ENCODE peak calls at places on chromosomes 7 and 10, in nine cellular contexts. One of them, this sample, is unnamed.

GRCh38 chr10:126569513-126570447 is 100.7 kb downstream of the C10orf90 start:
- DNase-seq in K562: no peak
- DNase-seq in esophagus muscularis mucosa: no peak
- DNase-seq in transverse colon: no peak
- DNase-seq in upper lobe of left lung: no peak
- DNase-seq in HepG2: peak; percentile 5
- DNase-seq in sigmoid colon: no peak
- DNase-seq in GM12878: no peak
- DNase-seq in stomach: no peak
- DNase-seq in this sample: no peak

GRCh38 chr10:117555863-117556262 is 13.3 kb downstream of the EMX2 start:
- DNase-seq in K562: no peak
- DNase-seq in esophagus muscularis mucosa: no peak
- DNase-seq in transverse colon: no peak
- DNase-seq in upper lobe of left lung: no peak
- DNase-seq in HepG2: no peak
- DNase-seq in sigmoid colon: no peak
- DNase-seq in GM12878: no peak
- DNase-seq in stomach: no peak
- DNase-seq in this sample: no peak

GRCh38 chr10:30857803-30858202 is 173.9 kb downstream of the ZNF438 start:
- DNase-seq in K562: no peak
- DNase-seq in esophagus muscularis mucosa: peak; percentile 95
- DNase-seq in transverse colon: peak; percentile 28
- DNase-seq in upper lobe of left lung: peak; percentile 32
- DNase-seq in HepG2: no peak
- DNase-seq in sigmoid colon: peak; percentile 95
- DNase-seq in GM12878: no peak
- DNase-seq in stomach: no peak
- DNase-seq in this sample: peak; percentile 88

GRCh38 chr10:29329420-29329819 is 40.5 kb downstream of the LYZL1 start:
- DNase-seq in K562: no peak
- DNase-seq in esophagus muscularis mucosa: no peak
- DNase-seq in transverse colon: no peak
- DNase-seq in upper lobe of left lung: peak; percentile 34
- DNase-seq in HepG2: peak; percentile 54
- DNase-seq in sigmoid colon: no peak
- DNase-seq in GM12878: no peak
- DNase-seq in stomach: no peak
- DNase-seq in this sample: no peak

GRCh38 chr10:79425074-79425532 is 20.3 kb downstream of the ZCCHC24 start:
- DNase-seq in K562: no peak
- DNase-seq in esophagus muscularis mucosa: no peak
- DNase-seq in transverse colon: no peak
- DNase-seq in upper lobe of left lung: no peak
- DNase-seq in HepG2: no peak
- DNase-seq in sigmoid colon: peak; percentile 69
- DNase-seq in GM12878: no peak
- DNase-seq in stomach: no peak
- DNase-seq in this sample: no peak

GRCh38 chr10:22932626-22933370 is 4.9 kb downstream of the ARMC3 start:
- DNase-seq in K562: no peak
- DNase-seq in esophagus muscularis mucosa: no peak
- DNase-seq in transverse colon: no peak
- DNase-seq in upper lobe of left lung: no peak
- DNase-seq in HepG2: no peak
- DNase-seq in sigmoid colon: no peak
- DNase-seq in GM12878: no peak
- DNase-seq in stomach: no peak
- DNase-seq in this sample: no peak

GRCh38 chr7:7354674-7355073 is 172.3 kb downstream of the C1GALT1 start:
- DNase-seq in K562: no peak
- DNase-seq in esophagus muscularis mucosa: no peak
- DNase-seq in transverse colon: no peak
- DNase-seq in upper lobe of left lung: no peak
- DNase-seq in HepG2: no peak
- DNase-seq in sigmoid colon: no peak
- DNase-seq in GM12878: no peak
- DNase-seq in stomach: no peak
- DNase-seq in this sample: no peak

GRCh38 chr7:17038160-17038782 is 156.5 kb upstream of the AGR3 start:
- DNase-seq in K562: no peak
- DNase-seq in esophagus muscularis mucosa: no peak
- DNase-seq in transverse colon: no peak
- DNase-seq in upper lobe of left lung: no peak
- DNase-seq in HepG2: peak; percentile 5
- DNase-seq in sigmoid colon: no peak
- DNase-seq in GM12878: no peak
- DNase-seq in stomach: no peak
- DNase-seq in this sample: no peak

DNA sequence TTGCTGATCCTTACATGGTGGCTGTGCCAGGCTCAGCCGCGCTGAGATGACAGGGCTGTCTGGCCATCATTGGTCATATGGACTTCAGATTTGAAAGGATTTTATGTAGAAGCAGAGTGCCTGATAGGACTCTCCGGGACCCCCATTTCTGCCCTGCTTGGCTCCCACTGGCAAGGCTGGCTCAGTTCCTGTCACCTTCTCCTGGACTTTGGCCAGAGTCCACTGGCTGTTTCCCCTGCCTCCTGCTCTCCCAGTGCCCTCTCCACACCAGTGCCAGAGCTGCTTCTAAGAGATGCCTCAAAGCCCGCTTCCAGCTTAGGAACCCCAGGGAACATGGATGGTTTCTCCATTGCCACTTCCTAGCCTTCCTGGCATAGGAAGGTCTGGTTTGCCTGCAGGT is 5.1 kb upstream of the SH2D4B start:
- DNase-seq in K562: no peak
- DNase-seq in esophagus muscularis mucosa: no peak
- DNase-seq in transverse colon: no peak
- DNase-seq in upper lobe of left lung: no peak
- DNase-seq in HepG2: no peak
- DNase-seq in sigmoid colon: peak; percentile 57
- DNase-seq in GM12878: no peak
- DNase-seq in stomach: no peak
- DNase-seq in this sample: no peak
- TF ChIP-seq EP300 in K562: no peak
- TF ChIP-seq EP300 in esophagus muscularis mucosa: no peak
- TF ChIP-seq EP300 in transverse colon: no peak
- TF ChIP-seq EP300 in upper lobe of left lung: no peak
- TF ChIP-seq EP300 in HepG2: no peak
- TF ChIP-seq EP300 in sigmoid colon: no peak
- TF ChIP-seq EP300 in GM12878: no peak
- TF ChIP-seq EP300 in stomach: no peak
- TF ChIP-seq EP300 in this sample: no peak

GRCh38 chr7:47649901-47650300 is 68.0 kb upstream of the TNS3 start:
- DNase-seq in K562: no peak
- DNase-seq in esophagus muscularis mucosa: no peak
- DNase-seq in transverse colon: no peak
- DNase-seq in upper lobe of left lung: no peak
- DNase-seq in HepG2: no peak
- DNase-seq in sigmoid colon: no peak
- DNase-seq in GM12878: no peak
- DNase-seq in stomach: no peak
- DNase-seq in this sample: no peak

GRCh38 chr7:47652591-47652990 is 70.7 kb upstream of the TNS3 start:
- DNase-seq in K562: no peak
- DNase-seq in esophagus muscularis mucosa: no peak
- DNase-seq in transverse colon: no peak
- DNase-seq in upper lobe of left lung: no peak
- DNase-seq in HepG2: no peak
- DNase-seq in sigmoid colon: no peak
- DNase-seq in GM12878: no peak
- DNase-seq in stomach: no peak
- DNase-seq in this sample: no peak

GRCh38 chr7:47654672-47655340 is 72.9 kb upstream of the TNS3 start:
- DNase-seq in K562: no peak
- DNase-seq in esophagus muscularis mucosa: no peak
- DNase-seq in transverse colon: no peak
- DNase-seq in upper lobe of left lung: no peak
- DNase-seq in HepG2: no peak
- DNase-seq in sigmoid colon: no peak
- DNase-seq in GM12878: no peak
- DNase-seq in stomach: no peak
- DNase-seq in this sample: no peak

GRCh38 chr7:47653550-47654351 is 71.8 kb upstream of the TNS3 start:
- DNase-seq in K562: no peak
- DNase-seq in esophagus muscularis mucosa: no peak
- DNase-seq in transverse colon: no peak
- DNase-seq in upper lobe of left lung: no peak
- DNase-seq in HepG2: no peak
- DNase-seq in sigmoid colon: no peak
- DNase-seq in GM12878: no peak
- DNase-seq in stomach: no peak
- DNase-seq in this sample: no peak

DNA sequence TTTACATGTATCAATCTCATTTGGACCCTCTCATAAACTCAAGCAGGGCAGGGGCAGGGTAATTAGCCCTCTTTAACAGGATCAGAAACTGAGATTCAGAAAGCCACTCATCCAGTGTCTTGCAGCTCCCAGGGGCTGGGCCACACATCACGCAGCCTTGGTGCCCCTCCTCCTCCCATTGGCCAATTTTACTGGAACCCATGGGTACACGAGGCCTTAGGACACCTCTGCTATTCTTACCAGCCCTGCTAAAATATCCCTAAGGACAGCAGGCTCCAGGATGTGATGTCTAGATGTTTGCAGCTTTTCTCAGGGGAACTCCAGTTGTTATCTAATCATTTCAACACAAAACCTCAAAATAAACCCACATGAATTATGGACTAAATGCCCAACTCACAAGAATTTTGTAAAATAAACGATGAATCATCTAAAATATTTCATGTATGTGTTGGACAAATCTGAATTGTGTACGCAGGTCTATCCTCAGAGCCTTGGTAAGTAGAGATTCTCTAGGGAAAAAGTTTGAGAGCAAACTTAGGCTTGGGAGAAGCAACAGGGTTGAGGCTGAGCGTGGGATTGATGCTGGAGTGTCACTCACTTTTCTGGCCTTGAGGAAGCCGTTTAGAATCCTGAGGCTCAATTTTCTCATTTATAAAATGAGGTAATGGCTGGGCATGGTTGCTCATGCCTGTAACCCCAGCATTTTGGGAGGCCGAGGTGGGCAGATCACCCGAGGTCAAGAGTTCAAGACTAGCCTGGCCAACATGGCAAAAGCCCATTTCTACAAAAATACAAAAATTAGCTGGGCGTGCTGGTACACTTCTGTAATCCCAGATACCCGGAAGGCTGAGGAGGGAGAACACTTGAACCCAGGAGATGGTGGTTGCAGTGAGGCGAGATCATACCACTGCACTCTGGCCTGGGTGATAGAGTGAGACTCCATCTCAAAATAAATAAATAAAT is 69.7 kb upstream of the TNS3 start:
- DNase-seq in K562: no peak
- DNase-seq in esophagus muscularis mucosa: no peak
- DNase-seq in transverse colon: no peak
- DNase-seq in upper lobe of left lung: no peak
- DNase-seq in HepG2: no peak
- DNase-seq in sigmoid colon: no peak
- DNase-seq in GM12878: no peak
- DNase-seq in stomach: no peak
- DNase-seq in this sample: no peak
- TF ChIP-seq POLR2AphosphoS5 in K562: no peak
- TF ChIP-seq POLR2AphosphoS5 in esophagus muscularis mucosa: no peak
- TF ChIP-seq POLR2AphosphoS5 in transverse colon: no peak
- TF ChIP-seq POLR2AphosphoS5 in upper lobe of left lung: no peak
- TF ChIP-seq POLR2AphosphoS5 in HepG2: no peak
- TF ChIP-seq POLR2AphosphoS5 in sigmoid colon: no peak
- TF ChIP-seq POLR2AphosphoS5 in GM12878: no peak
- TF ChIP-seq POLR2AphosphoS5 in stomach: peak; percentile 21
- TF ChIP-seq POLR2AphosphoS5 in this sample: no peak

GRCh38 chr10:3206516-3207157 is 34.1 kb upstream of the PITRM1 start:
- DNase-seq in K562: peak; percentile 36
- DNase-seq in esophagus muscularis mucosa: no peak
- DNase-seq in transverse colon: no peak
- DNase-seq in upper lobe of left lung: no peak
- DNase-seq in HepG2: no peak
- DNase-seq in sigmoid colon: no peak
- DNase-seq in GM12878: no peak
- DNase-seq in stomach: no peak
- DNase-seq in this sample: no peak

GRCh38 chr10:3208481-3209406 is 36.2 kb upstream of the PITRM1 start:
- DNase-seq in K562: no peak
- DNase-seq in esophagus muscularis mucosa: no peak
- DNase-seq in transverse colon: no peak
- DNase-seq in upper lobe of left lung: no peak
- DNase-seq in HepG2: no peak
- DNase-seq in sigmoid colon: no peak
- DNase-seq in GM12878: no peak
- DNase-seq in stomach: no peak
- DNase-seq in this sample: peak; percentile 61

GRCh38 chr10:3213174-3213573 is 40.6 kb upstream of the PITRM1 start:
- DNase-seq in K562: no peak
- DNase-seq in esophagus muscularis mucosa: no peak
- DNase-seq in transverse colon: peak; percentile 26
- DNase-seq in upper lobe of left lung: no peak
- DNase-seq in HepG2: no peak
- DNase-seq in sigmoid colon: peak; percentile 93
- DNase-seq in GM12878: no peak
- DNase-seq in stomach: no peak
- DNase-seq in this sample: no peak

GRCh38 chr10:3207351-3207750 is 34.8 kb upstream of the PITRM1 start:
- DNase-seq in K562: no peak
- DNase-seq in esophagus muscularis mucosa: no peak
- DNase-seq in transverse colon: no peak
- DNase-seq in upper lobe of left lung: no peak
- DNase-seq in HepG2: no peak
- DNase-seq in sigmoid colon: no peak
- DNase-seq in GM12878: no peak
- DNase-seq in stomach: no peak
- DNase-seq in this sample: peak; percentile 20

DNA sequence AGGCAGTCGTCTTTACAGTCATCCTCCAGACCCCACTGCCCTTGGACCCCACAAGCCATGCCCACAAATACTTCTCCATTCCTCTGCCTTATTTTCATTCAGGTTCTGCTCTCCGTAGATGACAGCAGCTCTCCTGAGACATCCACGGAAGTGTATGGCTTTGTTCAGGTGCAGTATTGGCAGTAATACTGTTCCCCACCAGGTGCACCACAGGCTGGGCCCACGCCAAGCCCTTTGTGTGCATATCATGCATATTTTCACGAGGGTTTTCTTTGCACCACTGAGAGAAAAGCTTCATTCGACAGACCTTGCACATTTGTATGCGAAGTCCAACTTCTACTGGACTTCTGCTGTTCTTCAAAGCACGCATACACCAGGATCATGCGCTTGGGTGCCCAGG is 37.7 kb upstream of the PITRM1 start:
- DNase-seq in K562: no peak
- DNase-seq in esophagus muscularis mucosa: no peak
- DNase-seq in transverse colon: no peak
- DNase-seq in upper lobe of left lung: no peak
- DNase-seq in HepG2: no peak
- DNase-seq in sigmoid colon: no peak
- DNase-seq in GM12878: no peak
- DNase-seq in stomach: no peak
- DNase-seq in this sample: peak; percentile 22
- TF ChIP-seq CTCF in K562: no peak
- TF ChIP-seq CTCF in esophagus muscularis mucosa: no peak
- TF ChIP-seq CTCF in transverse colon: no peak
- TF ChIP-seq CTCF in upper lobe of left lung: no peak
- TF ChIP-seq CTCF in HepG2: no peak
- TF ChIP-seq CTCF in sigmoid colon: no peak
- TF ChIP-seq CTCF in GM12878: no peak
- TF ChIP-seq CTCF in stomach: no peak
- TF ChIP-seq CTCF in this sample: no peak

GRCh38 chr10:72242675-72243074 is 26.6 kb upstream of the ASCC1 start:
- DNase-seq in K562: no peak
- DNase-seq in esophagus muscularis mucosa: no peak
- DNase-seq in transverse colon: peak; percentile 39
- DNase-seq in upper lobe of left lung: peak; percentile 76
- DNase-seq in HepG2: no peak
- DNase-seq in sigmoid colon: peak; percentile 88
- DNase-seq in GM12878: no peak
- DNase-seq in stomach: peak; percentile 37
- DNase-seq in this sample: no peak

GRCh38 chr10:72245949-72246525 is 27.7 kb upstream of the DDIT4 start:
- DNase-seq in K562: no peak
- DNase-seq in esophagus muscularis mucosa: no peak
- DNase-seq in transverse colon: no peak
- DNase-seq in upper lobe of left lung: no peak
- DNase-seq in HepG2: no peak
- DNase-seq in sigmoid colon: no peak
- DNase-seq in GM12878: no peak
- DNase-seq in stomach: no peak
- DNase-seq in this sample: no peak

GRCh38 chr10:72241853-72242252 is 25.8 kb upstream of the ASCC1 start:
- DNase-seq in K562: no peak
- DNase-seq in esophagus muscularis mucosa: no peak
- DNase-seq in transverse colon: no peak
- DNase-seq in upper lobe of left lung: no peak
- DNase-seq in HepG2: no peak
- DNase-seq in sigmoid colon: no peak
- DNase-seq in GM12878: no peak
- DNase-seq in stomach: no peak
- DNase-seq in this sample: no peak

GRCh38 chr10:72244573-72245038 is 28.5 kb upstream of the ASCC1 start:
- DNase-seq in K562: no peak
- DNase-seq in esophagus muscularis mucosa: no peak
- DNase-seq in transverse colon: no peak
- DNase-seq in upper lobe of left lung: no peak
- DNase-seq in HepG2: no peak
- DNase-seq in sigmoid colon: no peak
- DNase-seq in GM12878: no peak
- DNase-seq in stomach: no peak
- DNase-seq in this sample: no peak

GRCh38 chr10:72243822-72244437 is 27.9 kb upstream of the ASCC1 start:
- DNase-seq in K562: peak; percentile 62
- DNase-seq in esophagus muscularis mucosa: peak; percentile 93
- DNase-seq in transverse colon: peak; percentile 71
- DNase-seq in upper lobe of left lung: peak; percentile 65
- DNase-seq in HepG2: no peak
- DNase-seq in sigmoid colon: peak; percentile 93
- DNase-seq in GM12878: no peak
- DNase-seq in stomach: peak; percentile 58
- DNase-seq in this sample: peak; percentile 85
- TF ChIP-seq EP300 in K562: peak; percentile 50
- TF ChIP-seq EP300 in esophagus muscularis mucosa: peak; percentile 61
- TF ChIP-seq EP300 in transverse colon: no peak
- TF ChIP-seq EP300 in upper lobe of left lung: no peak
- TF ChIP-seq EP300 in HepG2: no peak
- TF ChIP-seq EP300 in sigmoid colon: peak; percentile 49
- TF ChIP-seq EP300 in GM12878: no peak
- TF ChIP-seq EP300 in stomach: peak; percentile 66
- TF ChIP-seq EP300 in this sample: peak; percentile 55

This sample was measured in suprapubic skin.